ENCODE peak calls at places on chromosomes 6 and 20, in six cellular contexts. One of them, this sample, is unnamed.

GRCh38 chr6:69343856-69344255 is 453.0 kb downstream of the LMBRD1 start:
- DNase-seq in neural crest cell: no peak
- DNase-seq in A549: no peak
- DNase-seq in AG09319: no peak
- DNase-seq in MM.1S: no peak
- DNase-seq in PC-3: no peak
- DNase-seq in this sample: no peak

GRCh38 chr20:23970049-23970448 is 18.5 kb downstream of the GGTLC1 start:
- DNase-seq in neural crest cell: no peak
- DNase-seq in A549: no peak
- DNase-seq in AG09319: no peak
- DNase-seq in MM.1S: peak; percentile 53
- DNase-seq in PC-3: no peak
- DNase-seq in this sample: no peak

GRCh38 chr6:79869600-79870084 is 77.7 kb downstream of the ELOVL4 start:
- DNase-seq in neural crest cell: peak; percentile 81
- DNase-seq in A549: peak; percentile 52
- DNase-seq in AG09319: peak; percentile 28
- DNase-seq in MM.1S: peak; percentile 84
- DNase-seq in PC-3: peak; percentile 71
- DNase-seq in this sample: peak; percentile 84

GRCh38 chr6:13522639-13523038 is 35.2 kb upstream of the GFOD1 start:
- DNase-seq in neural crest cell: no peak
- DNase-seq in A549: no peak
- DNase-seq in AG09319: no peak
- DNase-seq in MM.1S: no peak
- DNase-seq in PC-3: peak; percentile 76
- DNase-seq in this sample: no peak

GRCh38 chr6:66128238-66128637 is 421.2 kb upstream of the EYS start:
- DNase-seq in neural crest cell: no peak
- DNase-seq in A549: no peak
- DNase-seq in AG09319: no peak
- DNase-seq in MM.1S: no peak
- DNase-seq in PC-3: no peak
- DNase-seq in this sample: no peak

GRCh38 chr6:137903933-137904821 is 37.1 kb downstream of the TNFAIP3 start:
- DNase-seq in neural crest cell: no peak
- DNase-seq in A549: no peak
- DNase-seq in AG09319: no peak
- DNase-seq in MM.1S: no peak
- DNase-seq in PC-3: no peak
- DNase-seq in this sample: peak; percentile 48

GRCh38 chr6:2940010-2940850 is 31.1 kb downstream of the SERPINB6 start:
- DNase-seq in neural crest cell: no peak
- DNase-seq in A549: no peak
- DNase-seq in AG09319: no peak
- DNase-seq in MM.1S: peak; percentile 91
- DNase-seq in PC-3: no peak
- DNase-seq in this sample: peak; percentile 90

GRCh38 chr6:162403031-162403430 is 324.5 kb downstream of the PRKN start:
- DNase-seq in neural crest cell: no peak
- DNase-seq in A549: no peak
- DNase-seq in AG09319: no peak
- DNase-seq in MM.1S: no peak
- DNase-seq in PC-3: no peak
- DNase-seq in this sample: no peak

GRCh38 chr6:1438471-1438881 is 49.1 kb downstream of the FOXF2 start:
- DNase-seq in neural crest cell: no peak
- DNase-seq in A549: no peak
- DNase-seq in AG09319: no peak
- DNase-seq in MM.1S: no peak
- DNase-seq in PC-3: no peak
- DNase-seq in this sample: no peak

GRCh38 chr20:4041748-4042411 is 26.5 kb upstream of the RNF24 start:
- DNase-seq in neural crest cell: no peak
- DNase-seq in A549: peak; percentile 81
- DNase-seq in AG09319: no peak
- DNase-seq in MM.1S: no peak
- DNase-seq in PC-3: peak; percentile 100
- DNase-seq in this sample: no peak

GRCh38 chr6:89590133-89590532 is 48.4 kb downstream of the LYRM2 start:
- DNase-seq in neural crest cell: no peak
- DNase-seq in A549: no peak
- DNase-seq in AG09319: no peak
- DNase-seq in MM.1S: no peak
- DNase-seq in PC-3: no peak
- DNase-seq in this sample: no peak

GRCh38 chr6:146544783-146545182 is 1.1 kb downstream of the RAB32 start:
- DNase-seq in neural crest cell: no peak
- DNase-seq in A549: no peak
- DNase-seq in AG09319: no peak
- DNase-seq in MM.1S: no peak
- DNase-seq in PC-3: no peak
- DNase-seq in this sample: no peak

GRCh38 chr6:137353842-137354397 is 134.7 kb upstream of the IFNGR1 start:
- DNase-seq in neural crest cell: no peak
- DNase-seq in A549: no peak
- DNase-seq in AG09319: no peak
- DNase-seq in MM.1S: no peak
- DNase-seq in PC-3: no peak
- DNase-seq in this sample: no peak

GRCh38 chr20:48758206-48758820 is 69.5 kb downstream of the PREX1 start:
- DNase-seq in neural crest cell: no peak
- DNase-seq in A549: no peak
- DNase-seq in AG09319: no peak
- DNase-seq in MM.1S: no peak
- DNase-seq in PC-3: no peak
- DNase-seq in this sample: no peak

GRCh38 chr6:51528556-51528955 is 558.9 kb downstream of the PKHD1 start:
- DNase-seq in neural crest cell: no peak
- DNase-seq in A549: no peak
- DNase-seq in AG09319: no peak
- DNase-seq in MM.1S: no peak
- DNase-seq in PC-3: peak; percentile 17
- DNase-seq in this sample: no peak

DNA sequence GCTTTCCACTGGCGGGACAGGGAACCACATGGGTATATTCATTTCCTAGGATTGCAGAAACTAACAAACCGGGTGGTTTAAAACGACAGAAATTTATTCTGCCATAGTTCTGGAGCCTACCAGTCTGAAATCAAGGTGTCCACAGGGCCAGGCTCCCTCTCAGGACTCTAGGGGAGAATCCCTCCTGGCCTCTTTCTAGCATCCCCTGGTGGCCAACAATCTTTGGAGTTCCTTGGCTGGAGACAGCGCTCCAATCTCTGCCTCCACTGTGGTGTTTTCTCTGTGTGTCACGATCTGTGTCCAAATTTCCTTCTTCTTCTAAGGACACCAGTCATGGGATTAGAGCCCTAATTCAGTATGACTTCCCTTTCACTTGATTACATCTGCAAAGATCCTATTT is 95.0 kb downstream of the SCML4 start:
- DNase-seq in neural crest cell: no peak
- DNase-seq in A549: no peak
- DNase-seq in AG09319: no peak
- DNase-seq in MM.1S: no peak
- DNase-seq in PC-3: no peak
- DNase-seq in this sample: no peak
- TF ChIP-seq CTCF in neural crest cell: no peak
- TF ChIP-seq CTCF in A549: no peak
- TF ChIP-seq CTCF in AG09319: peak; percentile 5
- TF ChIP-seq CTCF in MM.1S: no peak
- TF ChIP-seq CTCF in PC-3: peak; percentile 22
- TF ChIP-seq CTCF in this sample: no peak

GRCh38 chr6:147624946-147625515 is 116.5 kb downstream of the SAMD5 start:
- DNase-seq in neural crest cell: no peak
- DNase-seq in A549: no peak
- DNase-seq in AG09319: no peak
- DNase-seq in MM.1S: no peak
- DNase-seq in PC-3: no peak
- DNase-seq in this sample: no peak
- TF ChIP-seq CTCF in neural crest cell: no peak
- TF ChIP-seq CTCF in A549: no peak
- TF ChIP-seq CTCF in AG09319: no peak
- TF ChIP-seq CTCF in MM.1S: no peak
- TF ChIP-seq CTCF in PC-3: no peak
- TF ChIP-seq CTCF in this sample: no peak

GRCh38 chr6:82781805-82782204 is 283.8 kb downstream of the UBE3D start:
- DNase-seq in neural crest cell: no peak
- DNase-seq in A549: no peak
- DNase-seq in AG09319: no peak
- DNase-seq in MM.1S: no peak
- DNase-seq in PC-3: no peak
- DNase-seq in this sample: no peak
- TF ChIP-seq CTCF in neural crest cell: no peak
- TF ChIP-seq CTCF in A549: no peak
- TF ChIP-seq CTCF in AG09319: no peak
- TF ChIP-seq CTCF in MM.1S: no peak
- TF ChIP-seq CTCF in PC-3: no peak
- TF ChIP-seq CTCF in this sample: no peak

GRCh38 chr6:26657268-26657667 is 2.3 kb downstream of the ZNF322 start:
- DNase-seq in neural crest cell: no peak
- DNase-seq in A549: no peak
- DNase-seq in AG09319: no peak
- DNase-seq in MM.1S: no peak
- DNase-seq in PC-3: no peak
- DNase-seq in this sample: no peak

GRCh38 chr6:26659042-26659359 is 545 bp downstream of the ZNF322 start:
- DNase-seq in neural crest cell: no peak
- DNase-seq in A549: no peak
- DNase-seq in AG09319: no peak
- DNase-seq in MM.1S: no peak
- DNase-seq in PC-3: no peak
- DNase-seq in this sample: no peak

DNA sequence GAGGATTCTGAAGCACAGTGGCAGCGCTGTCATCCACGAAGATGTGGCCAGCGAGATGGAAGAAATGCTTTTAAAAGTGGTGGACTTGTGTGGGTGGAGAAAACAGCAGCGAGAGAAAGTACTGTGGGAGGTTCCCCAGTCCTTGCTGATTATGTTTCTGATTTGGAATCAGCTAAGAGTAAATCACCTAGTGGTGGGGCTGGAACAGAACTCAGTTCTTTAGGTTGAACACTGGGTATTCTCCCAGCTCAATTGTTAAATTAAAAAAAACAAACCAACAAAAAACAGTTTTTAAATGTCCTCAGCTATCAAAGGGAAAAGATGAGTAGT is 515 bp upstream of the ZNF322 start:
- DNase-seq in neural crest cell: no peak
- DNase-seq in A549: peak; percentile 40
- DNase-seq in AG09319: no peak
- DNase-seq in MM.1S: peak; percentile 57
- DNase-seq in PC-3: peak; percentile 23
- DNase-seq in this sample: peak; percentile 55
- TF ChIP-seq CTCF in neural crest cell: peak; percentile 52
- TF ChIP-seq CTCF in A549: no peak
- TF ChIP-seq CTCF in AG09319: peak; percentile 15
- TF ChIP-seq CTCF in MM.1S: peak; percentile 29
- TF ChIP-seq CTCF in PC-3: peak; percentile 31
- TF ChIP-seq CTCF in this sample: peak; percentile 2

GRCh38 chr6:34836008-34836407 is 44.1 kb downstream of the BLTP3A start:
- DNase-seq in neural crest cell: no peak
- DNase-seq in A549: no peak
- DNase-seq in AG09319: no peak
- DNase-seq in MM.1S: no peak
- DNase-seq in PC-3: no peak
- DNase-seq in this sample: no peak

GRCh38 chr6:34834789-34835518 is 43.1 kb downstream of the BLTP3A start:
- DNase-seq in neural crest cell: no peak
- DNase-seq in A549: no peak
- DNase-seq in AG09319: no peak
- DNase-seq in MM.1S: no peak
- DNase-seq in PC-3: peak; percentile 64
- DNase-seq in this sample: no peak

GRCh38 chr6:34837500-34837899 is 45.6 kb downstream of the BLTP3A start:
- DNase-seq in neural crest cell: no peak
- DNase-seq in A549: no peak
- DNase-seq in AG09319: no peak
- DNase-seq in MM.1S: no peak
- DNase-seq in PC-3: no peak
- DNase-seq in this sample: no peak

GRCh38 chr6:34839696-34840352 is 47.9 kb downstream of the BLTP3A start:
- DNase-seq in neural crest cell: no peak
- DNase-seq in A549: no peak
- DNase-seq in AG09319: no peak
- DNase-seq in MM.1S: peak; percentile 10
- DNase-seq in PC-3: no peak
- DNase-seq in this sample: no peak

GRCh38 chr6:34836451-34836850 is 44.6 kb downstream of the BLTP3A start:
- DNase-seq in neural crest cell: no peak
- DNase-seq in A549: no peak
- DNase-seq in AG09319: peak; percentile 4
- DNase-seq in MM.1S: no peak
- DNase-seq in PC-3: no peak
- DNase-seq in this sample: no peak
- TF ChIP-seq CTCF in neural crest cell: no peak
- TF ChIP-seq CTCF in A549: no peak
- TF ChIP-seq CTCF in AG09319: no peak
- TF ChIP-seq CTCF in MM.1S: no peak
- TF ChIP-seq CTCF in PC-3: no peak
- TF ChIP-seq CTCF in this sample: no peak

This sample was measured in GM20000.